ENCODE peak calls at places on chromosomes 5 and 9, in four cellular contexts. One of them, this sample, is unnamed.

GRCh38 chr5:9361835-9362234 is 184.0 kb downstream of the SEMA5A start:
- DNase-seq in HT-29: peak; percentile 89
- DNase-seq in astrocyte of the spinal cord: peak; percentile 51
- DNase-seq in ecto neural progenitor cell: peak; percentile 70
- DNase-seq in this sample: peak; percentile 66

GRCh38 chr5:66867622-66868322 is 271.6 kb downstream of the MAST4 start:
- DNase-seq in HT-29: no peak
- DNase-seq in astrocyte of the spinal cord: no peak
- DNase-seq in ecto neural progenitor cell: no peak
- DNase-seq in this sample: no peak

GRCh38 chr9:128420651-128421473 is at the start of gene CERCAM:
- DNase-seq in HT-29: no peak
- DNase-seq in astrocyte of the spinal cord: peak; percentile 18
- DNase-seq in ecto neural progenitor cell: peak; percentile 83
- DNase-seq in this sample: peak; percentile 81

GRCh38 chr9:94528886-94529285 is 26.0 kb upstream of the PCAT7 start:
- DNase-seq in astrocyte of the spinal cord: no peak
- DNase-seq in HT-29: no peak
- DNase-seq in ecto neural progenitor cell: no peak
- DNase-seq in this sample: no peak

GRCh38 chr5:76270214-76270613 is 132.9 kb upstream of the IQGAP2 start:
- DNase-seq in HT-29: no peak
- DNase-seq in ecto neural progenitor cell: no peak
- DNase-seq in astrocyte of the spinal cord: no peak
- DNase-seq in this sample: no peak

GRCh38 chr5:175657593-175658271 is at the start of gene HRH2:
- DNase-seq in astrocyte of the spinal cord: no peak
- DNase-seq in HT-29: no peak
- DNase-seq in ecto neural progenitor cell: peak; percentile 56
- DNase-seq in this sample: peak; percentile 60

GRCh38 chr9:136852664-136853595 is 784 bp downstream of the MAMDC4 start:
- DNase-seq in astrocyte of the spinal cord: no peak
- DNase-seq in HT-29: no peak
- DNase-seq in ecto neural progenitor cell: no peak
- DNase-seq in this sample: peak; percentile 8

GRCh38 chr5:128395073-128395472 is 143.0 kb downstream of the FBN2 start:
- DNase-seq in HT-29: no peak
- DNase-seq in ecto neural progenitor cell: no peak
- DNase-seq in astrocyte of the spinal cord: no peak
- DNase-seq in this sample: no peak

GRCh38 chr5:135375040-135375439 is 24.0 kb downstream of the MACROH2A1 start:
- DNase-seq in astrocyte of the spinal cord: no peak
- DNase-seq in HT-29: no peak
- DNase-seq in ecto neural progenitor cell: no peak
- DNase-seq in this sample: no peak

GRCh38 chr9:114304416-114305188 is 18.3 kb upstream of the ORM1 start:
- DNase-seq in HT-29: no peak
- DNase-seq in ecto neural progenitor cell: peak; percentile 39
- DNase-seq in astrocyte of the spinal cord: no peak
- DNase-seq in this sample: no peak

GRCh38 chr5:168449166-168449565 is 37.1 kb upstream of the RARS1 start:
- DNase-seq in astrocyte of the spinal cord: no peak
- DNase-seq in HT-29: peak; percentile 15
- DNase-seq in ecto neural progenitor cell: no peak
- DNase-seq in this sample: no peak

GRCh38 chr5:76737131-76737556 is 21.2 kb downstream of the F2R start:
- DNase-seq in astrocyte of the spinal cord: no peak
- DNase-seq in ecto neural progenitor cell: no peak
- DNase-seq in HT-29: no peak
- DNase-seq in this sample: no peak

GRCh38 chr5:150489358-150490295 is 18.3 kb upstream of the NDST1 start:
- DNase-seq in astrocyte of the spinal cord: no peak
- DNase-seq in ecto neural progenitor cell: no peak
- DNase-seq in HT-29: no peak
- DNase-seq in this sample: no peak

GRCh38 chr5:5560016-5560415 is 137.5 kb downstream of the ICE1 start:
- DNase-seq in HT-29: no peak
- DNase-seq in astrocyte of the spinal cord: no peak
- DNase-seq in ecto neural progenitor cell: no peak
- DNase-seq in this sample: no peak

GRCh38 chr9:126698756-126699155 is 85.0 kb downstream of the LMX1B start:
- DNase-seq in HT-29: no peak
- DNase-seq in ecto neural progenitor cell: no peak
- DNase-seq in astrocyte of the spinal cord: no peak
- DNase-seq in this sample: no peak

GRCh38 chr5:54895816-54896341 is 89.5 kb downstream of the ESM1 start:
- DNase-seq in HT-29: peak; percentile 49
- DNase-seq in ecto neural progenitor cell: no peak
- DNase-seq in astrocyte of the spinal cord: peak; percentile 59
- DNase-seq in this sample: peak; percentile 32

GRCh38 chr5:145975001-145975360 is 38.6 kb downstream of the SH3RF2 start:
- DNase-seq in astrocyte of the spinal cord: no peak
- DNase-seq in HT-29: no peak
- DNase-seq in ecto neural progenitor cell: no peak
- DNase-seq in this sample: no peak

GRCh38 chr9:124840300-124840833 is 12.9 kb upstream of the WDR38 start:
- DNase-seq in ecto neural progenitor cell: no peak
- DNase-seq in HT-29: no peak
- DNase-seq in astrocyte of the spinal cord: no peak
- DNase-seq in this sample: no peak

GRCh38 chr9:2985343-2985742 is 141.4 kb upstream of the PUM3 start:
- DNase-seq in astrocyte of the spinal cord: no peak
- DNase-seq in HT-29: no peak
- DNase-seq in ecto neural progenitor cell: no peak
- DNase-seq in this sample: no peak

GRCh38 chr5:160556886-160557285 is 135.2 kb downstream of the PTTG1 start:
- DNase-seq in HT-29: no peak
- DNase-seq in astrocyte of the spinal cord: peak; percentile 15
- DNase-seq in ecto neural progenitor cell: no peak
- DNase-seq in this sample: no peak

GRCh38 chr9:34664281-34665108 is 2.0 kb upstream of the CCL27 start:
- DNase-seq in HT-29: peak; percentile 89
- DNase-seq in astrocyte of the spinal cord: peak; percentile 66
- DNase-seq in ecto neural progenitor cell: peak; percentile 88
- DNase-seq in this sample: peak; percentile 81

GRCh38 chr5:34490501-34491250 is 165.5 kb upstream of the RAI14 start:
- DNase-seq in astrocyte of the spinal cord: no peak
- DNase-seq in ecto neural progenitor cell: no peak
- DNase-seq in HT-29: no peak
- DNase-seq in this sample: peak; percentile 66

GRCh38 chr9:134291452-134291881 is 34.8 kb upstream of the RXRA start:
- DNase-seq in HT-29: no peak
- DNase-seq in ecto neural progenitor cell: no peak
- DNase-seq in astrocyte of the spinal cord: no peak
- DNase-seq in this sample: peak; percentile 0

GRCh38 chr9:38642951-38643350 is 22.6 kb upstream of the ANKRD18A start:
- DNase-seq in ecto neural progenitor cell: no peak
- DNase-seq in HT-29: no peak
- DNase-seq in astrocyte of the spinal cord: no peak
- DNase-seq in this sample: no peak

GRCh38 chr9:120999317-120999716 is 50.8 kb downstream of the C5 start:
- DNase-seq in HT-29: no peak
- DNase-seq in astrocyte of the spinal cord: no peak
- DNase-seq in ecto neural progenitor cell: no peak
- DNase-seq in this sample: no peak

This sample was measured in nephron progenitor cell.